ENCODE peak calls at places on chromosomes 16 and 17, in ten cellular contexts. B, W, G, T, H, F, N, S, I and K are unnamed samples. For H3K36me3, the result is how much of the 10 kb centered on the place peaks cover.

GRCh38 chr17:75086496-75087181 is 1.1 kb upstream of the SLC16A5 start:
- DNase-seq in N (no peak), S (no peak), G (no peak), H (no peak), F (no peak), W (no peak), I (no peak), B (no peak), T (no peak), K (no peak)

GRCh38 chr16:84677849-84678248 is 22.0 kb upstream of the USP10 start:
- DNase-seq in W (no peak), G (no peak), H (no peak), F (no peak), B (no peak), I (no peak), S (no peak), N (no peak), T (no peak), K (no peak)

GRCh38 chr17:48261297-48261880 is 153.8 kb downstream of the SNX11 start:
- DNase-seq in B (no peak), N (no peak), H (no peak), T (no peak), W (no peak), F (peak), G (peak), S (no peak), I (no peak), K (no peak)

GRCh38 chr16:65548470-65548869 is 426.6 kb upstream of the CDH11 start:
- DNase-seq in W (no peak), B (no peak), H (no peak), S (no peak), G (no peak), T (no peak), N (no peak), F (no peak), I (no peak), K (no peak)

GRCh38 chr17:74524751-74525725 is 6.2 kb downstream of the CD300LB start:
- DNase-seq in B (no peak), W (no peak), S (no peak), F (no peak), I (no peak), T (no peak), N (no peak), G (no peak), H (no peak), K (peak)

GRCh38 chr16:79089735-79090284 is 510.7 kb downstream of the MAF start:
- DNase-seq in F (no peak), T (no peak), G (no peak), W (no peak), H (peak), B (no peak), N (no peak), I (no peak), S (no peak), K (no peak)

GRCh38 chr17:48912476-48912875 is 4.3 kb downstream of the UBE2Z start:
- DNase-seq in F (no peak), H (no peak), S (no peak), B (no peak), N (no peak), W (no peak), G (no peak), I (no peak), T (no peak), K (no peak)

GRCh38 chr16:68272501-68273209 is 8.3 kb downstream of the SLC7A6 start:
- DNase-seq in H (peak), B (no peak), F (no peak), S (no peak), N (no peak), T (no peak), W (no peak), I (no peak), G (no peak), K (no peak)

GRCh38 chr17:3762922-3763776 is 37.8 kb downstream of the ITGAE start:
- DNase-seq in W (no peak), T (no peak), F (no peak), B (no peak), N (no peak), G (no peak), I (no peak), H (no peak), S (no peak), K (no peak)

GRCh38 chr17:15431201-15431600 is 36.2 kb downstream of the CDRT4 start:
- DNase-seq in H (no peak), S (no peak), B (no peak), G (no peak), W (no peak), N (no peak), I (no peak), T (peak), F (no peak), K (no peak)

GRCh38 chr17:40553694-40554534 is 11.4 kb downstream of the CCR7 start:
- DNase-seq in T (peak), B (peak), N (peak), S (peak), H (no peak), W (peak), I (peak), F (peak), G (no peak), K (peak)

GRCh38 chr16:89970011-89970410 is 21.5 kb downstream of the DEF8 start:
- DNase-seq in H (no peak), T (no peak), N (no peak), B (no peak), F (no peak), S (no peak), I (no peak), W (no peak), G (no peak), K (no peak)

GRCh38 chr16:89619880-89620279 is 6.4 kb downstream of the DPEP1 start:
- DNase-seq in W (no peak), T (no peak), S (no peak), F (no peak), B (no peak), H (no peak), G (no peak), N (no peak), I (no peak), K (no peak)

GRCh38 chr17:27559506-27559931 is 71.5 kb upstream of the LGALS9 start:
- DNase-seq in B (peak), N (no peak), T (peak), H (no peak), F (peak), I (peak), W (no peak), S (no peak), G (no peak), K (no peak)

GRCh38 chr16:74297296-74297665 is 667 bp downstream of the PSMD7 start:
- DNase-seq in T (peak), N (peak), I (peak), B (no peak), H (peak), F (no peak), W (no peak), G (peak), S (no peak), K (no peak)

GRCh38 chr17:64554028-64554637 is 47.4 kb downstream of the CEP95 start:
- DNase-seq in B (no peak), N (no peak), G (no peak), S (no peak), H (no peak), F (no peak), I (no peak), T (no peak), W (no peak), K (no peak)

GRCh38 chr17:78588258-78589030 is 11.2 kb upstream of the DNAH17 start:
- DNase-seq in W (no peak), G (no peak), T (no peak), B (no peak), N (no peak), H (no peak), S (peak), F (peak), I (no peak), K (no peak)

GRCh38 chr17:19720631-19721426 is 4.4 kb upstream of the SLC47A2 start:
- DNase-seq in B (no peak), W (no peak), F (no peak), S (no peak), I (no peak), H (no peak), G (peak), T (no peak), N (peak), K (no peak)

GRCh38 chr16:16003719-16004313 is 54.4 kb downstream of the ABCC1 start:
- DNase-seq in B (no peak), H (no peak), I (no peak), N (no peak), G (no peak), F (no peak), S (no peak), T (no peak), W (no peak), K (no peak)

GRCh38 chr17:32927201-32927723 is 691 bp upstream of the TMEM98 start:
- DNase-seq in H (no peak), I (no peak), F (no peak), S (no peak), G (no peak), B (no peak), W (no peak), N (no peak), T (no peak), K (no peak)

GRCh38 chr17:41549596-41550039 is 21.5 kb upstream of the KRT19 start:
- DNase-seq in S (peak), F (no peak), W (no peak), G (no peak), B (no peak), H (no peak), I (no peak), T (peak), N (peak), K (no peak)

GRCh38 chr17:14797021-14797420 is 468.1 kb downstream of the PMP22 start:
- DNase-seq in I (no peak), B (no peak), H (no peak), W (no peak), S (no peak), G (no peak), T (no peak), N (no peak), F (no peak), K (no peak)

GRCh38 chr16:82111944-82112343 is 58.1 kb downstream of the MPHOSPH6 start:
- DNase-seq in F (no peak), W (no peak), T (no peak), S (no peak), H (no peak), B (no peak), I (no peak), N (no peak), G (no peak), K (no peak)

GRCh38 chr17:71327376-71328059 is 793.3 kb upstream of the SOX9 start:
- DNase-seq in F (no peak), N (no peak), H (no peak), I (peak), T (no peak), B (no peak), G (no peak), S (no peak), W (no peak), K (no peak)

GRCh38 chr17:38430316-38430715 is 2.1 kb downstream of the ARHGAP23 start:
- DNase-seq in F (no peak), B (no peak), G (no peak), T (no peak), H (no peak), N (no peak), S (no peak), I (peak), W (no peak), K (no peak)

GRCh38 chr16:89410794-89411309 is 79.5 kb downstream of the ANKRD11 start:
- DNase-seq in I (peak), N (peak), W (peak), T (no peak), H (no peak), F (peak), S (peak), G (no peak), B (peak), K (peak)

GRCh38 chr16:4678596-4678995 is 14.8 kb upstream of the NUDT16L1 start:
- DNase-seq in F (no peak), I (no peak), G (no peak), T (no peak), W (no peak), S (no peak), B (no peak), H (no peak), N (no peak), K (no peak)

GRCh38 chr16:4675864-4676786 is 17.2 kb upstream of the NUDT16L1 start:
- DNase-seq in F (no peak), I (no peak), B (no peak), W (no peak), H (peak), S (no peak), G (peak), T (no peak), N (peak), K (no peak)

GRCh38 chr16:4677390-4677789 is 16.0 kb upstream of the NUDT16L1 start:
- DNase-seq in S (no peak), F (peak), B (no peak), I (no peak), G (no peak), T (no peak), H (no peak), W (no peak), N (peak), K (no peak)

GRCh38 chr16:4677994-4678393 is 15.4 kb upstream of the NUDT16L1 start:
- DNase-seq in S (no peak), W (no peak), H (no peak), I (no peak), T (no peak), F (no peak), N (no peak), G (no peak), B (no peak), K (no peak)

GRCh38 chr16:4676826-4677225 is 16.5 kb upstream of the NUDT16L1 start:
- DNase-seq in N (no peak), F (peak), T (no peak), G (no peak), H (no peak), I (no peak), B (no peak), S (no peak), W (no peak), K (no peak)
- H3K36me3 ChIP-seq in N (under half), F (half or more), T (under half), G (under half), H (under half), I (under half), B (under half), S (under half), W (under half), K (under half)

GRCh38 chr16:71748226-71748625 is 23.7 kb upstream of the PHLPP2 start:
- DNase-seq in G (no peak), N (no peak), S (no peak), H (no peak), T (no peak), F (no peak), B (no peak), W (no peak), I (no peak), K (no peak)

GRCh38 chr16:71746442-71747046 is 22.0 kb upstream of the PHLPP2 start:
- DNase-seq in G (peak), W (no peak), T (no peak), H (peak), F (no peak), I (peak), N (no peak), B (no peak), S (no peak), K (peak)
- H3K36me3 ChIP-seq in G (half or more), W (under half), T (under half), H (under half), F (half or more), I (under half), N (under half), B (under half), S (under half), K (half or more)

DNA sequence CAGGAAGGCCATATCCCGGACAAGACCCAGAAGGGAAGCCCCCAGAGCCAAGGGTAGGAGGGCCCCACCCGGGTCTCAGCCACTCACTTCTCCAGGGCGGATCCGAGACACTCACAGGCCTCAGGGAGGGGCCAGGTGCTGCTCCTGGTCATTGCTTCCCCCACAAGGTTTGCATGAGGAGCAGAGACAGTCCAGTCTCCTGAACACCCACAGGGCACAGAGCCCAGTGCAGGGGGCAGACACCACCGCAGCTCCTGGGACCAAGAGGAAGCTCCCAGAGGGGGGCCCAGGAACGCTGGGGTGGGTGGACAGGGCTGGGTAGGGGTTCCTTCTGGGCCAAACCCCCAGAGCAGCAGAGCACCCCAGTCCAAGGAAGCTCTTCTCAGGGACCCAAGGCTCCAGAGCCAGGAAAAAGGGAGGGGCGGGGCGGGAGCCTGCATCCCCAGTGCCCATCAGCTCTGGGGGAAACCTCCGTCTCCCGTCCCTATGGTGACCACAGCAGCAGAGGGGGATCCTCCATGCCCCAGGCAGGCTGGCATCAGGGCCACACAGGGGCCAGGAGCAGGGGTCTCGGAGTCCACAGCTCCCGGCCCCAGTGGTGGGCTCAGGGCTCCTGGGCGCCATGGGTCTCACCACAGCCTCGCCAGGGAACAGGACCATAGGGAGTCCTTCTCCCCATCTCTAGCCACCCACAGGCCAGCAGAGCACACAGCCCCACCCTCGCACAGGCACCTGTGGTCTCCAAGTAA is 816 bp upstream of the MRPL28 start:
- DNase-seq in S (no peak), B (no peak), G (no peak), N (peak), I (no peak), W (no peak), F (peak), H (no peak), T (no peak), K (no peak)
- H3K36me3 ChIP-seq in S (under half), B (half or more), G (under half), N (under half), I (half or more), W (under half), F (half or more), H (under half), T (under half), K (half or more)

GRCh38 chr16:1789643-1790045 is 3.9 kb downstream of the IGFALS start:
- DNase-seq in G (no peak), N (no peak), W (no peak), F (peak), I (no peak), T (no peak), B (no peak), S (peak), H (no peak), K (no peak)
- H3K36me3 ChIP-seq in G (under half), N (under half), W (under half), F (half or more), I (under half), T (under half), B (half or more), S (under half), H (under half), K (half or more)

GRCh38 chr16:23538919-23539278 is 18.3 kb downstream of the EARS2 start:
- DNase-seq in I (no peak), S (no peak), W (no peak), G (no peak), F (no peak), T (no peak), N (no peak), H (no peak), B (no peak), K (no peak)
- H3K36me3 ChIP-seq in I (under half), S (under half), W (under half), G (under half), F (half or more), T (under half), N (under half), H (under half), B (under half), K (half or more)

DNA sequence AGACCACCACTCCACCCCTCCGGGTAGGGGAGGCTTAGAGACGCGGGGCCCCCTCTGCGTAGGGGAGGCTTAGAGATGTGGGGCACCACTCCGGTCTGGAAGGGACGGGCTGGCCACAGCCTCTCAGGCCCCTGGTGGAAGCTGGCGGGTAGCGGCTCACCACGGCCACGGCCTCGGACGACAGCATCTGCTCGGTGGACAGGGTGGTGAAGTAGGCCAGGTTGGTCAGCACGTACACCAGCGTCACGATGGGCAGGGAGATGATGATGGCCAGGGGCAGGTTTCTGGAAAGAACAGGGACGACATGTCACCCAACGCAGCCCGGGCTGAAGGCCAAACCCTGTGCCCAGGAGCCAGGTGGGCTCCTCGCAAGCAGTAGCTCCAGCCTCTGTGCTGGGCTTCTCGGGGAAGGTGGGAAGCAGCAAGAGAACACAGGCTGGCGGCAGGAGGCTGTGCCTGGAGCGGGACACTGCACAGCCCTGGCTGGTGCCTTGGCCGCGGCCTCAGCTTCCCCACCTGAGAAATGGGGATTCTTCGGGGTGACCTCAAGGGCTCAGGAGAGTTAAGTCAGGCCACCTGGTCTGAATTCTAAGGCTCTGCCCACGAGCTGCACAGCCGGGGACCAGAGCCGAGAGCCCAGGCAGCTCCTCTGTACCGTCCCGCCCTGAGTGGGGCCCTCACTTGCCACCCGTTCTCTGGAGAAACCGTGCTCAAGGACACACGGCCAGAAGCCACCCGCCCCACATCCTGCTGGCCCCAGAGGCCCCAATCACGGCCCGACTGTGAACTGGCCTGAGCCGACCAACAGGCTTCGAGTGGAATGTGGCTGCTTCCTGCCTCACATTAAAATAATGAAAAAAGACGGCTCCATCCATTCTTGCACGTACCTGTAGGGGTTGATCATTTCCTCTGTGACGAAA is 29.5 kb downstream of the SLC7A5 start:
- DNase-seq in H (no peak), T (no peak), W (no peak), F (peak), I (no peak), S (no peak), B (no peak), N (no peak), G (no peak), K (no peak)
- H3K36me3 ChIP-seq in H (under half), T (under half), W (half or more), F (under half), I (under half), S (under half), B (under half), N (under half), G (under half), K (half or more)

GRCh38 chr16:87850009-87851006 is 19.0 kb downstream of the SLC7A5 start:
- DNase-seq in T (no peak), B (peak), G (peak), N (peak), F (peak), I (peak), W (no peak), H (peak), S (peak), K (peak)
- H3K36me3 ChIP-seq in T (under half), B (under half), G (under half), N (under half), F (under half), I (under half), W (under half), H (under half), S (under half), K (half or more)